ENCODE peak calls at places on chromosome 13, in six cellular contexts. U, A, W, C, E and I are unnamed samples.

GRCh38 chr13:114067886-114068722 is 64.3 kb downstream of the RASA3 start:
- DNase-seq in U (no peak), A (no peak), W (peak; percentile 14), C (no peak), E (peak; percentile 84), I (peak; percentile 59)

GRCh38 chr13:97568850-97569249 is 134.9 kb downstream of the RAP2A start:
- DNase-seq in U (no peak), A (no peak), W (no peak), C (no peak), E (no peak), I (no peak)

GRCh38 chr13:37701306-37701705 is 102.7 kb upstream of the POSTN start:
- DNase-seq in U (no peak), A (peak; percentile 42), W (no peak), C (no peak), E (no peak), I (no peak)

GRCh38 chr13:99002191-99002710 is 24.4 kb upstream of the DOCK9 start:
- DNase-seq in U (no peak), A (no peak), W (no peak), C (no peak), E (no peak), I (no peak)

GRCh38 chr13:67146523-67147130 is 83.5 kb downstream of the PCDH9 start:
- DNase-seq in U (no peak), A (no peak), W (no peak), C (no peak), E (no peak), I (no peak)

GRCh38 chr13:77207943-77208342 is 119.0 kb downstream of the MYCBP2 start:
- DNase-seq in U (no peak), A (peak; percentile 68), W (no peak), C (no peak), E (no peak), I (no peak)

GRCh38 chr13:63944896-63945295 is 2529.2 kb upstream of the PCDH20 start:
- DNase-seq in U (no peak), A (no peak), W (no peak), C (no peak), E (no peak), I (no peak)

GRCh38 chr13:20363604-20364003 is 131.5 kb upstream of the GJB6 start:
- DNase-seq in U (no peak), A (no peak), W (no peak), C (no peak), E (no peak), I (no peak)

GRCh38 chr13:41696163-41697003 is 239.0 kb downstream of the RGCC start:
- DNase-seq in U (no peak), A (peak; percentile 84), W (no peak), C (no peak), E (peak; percentile 3), I (no peak)

GRCh38 chr13:100269837-100270236 is 180.9 kb downstream of the PCCA start:
- DNase-seq in U (no peak), A (peak; percentile 13), W (peak; percentile 49), C (peak; percentile 43), E (no peak), I (no peak)

GRCh38 chr13:50156140-50156539 is 140.9 kb downstream of the KCNRG start:
- DNase-seq in U (no peak), A (peak; percentile 34), W (no peak), C (no peak), E (no peak), I (no peak)

GRCh38 chr13:38766799-38767198 is 79.9 kb downstream of the FREM2 start:
- DNase-seq in U (no peak), A (no peak), W (no peak), C (no peak), E (no peak), I (no peak)

GRCh38 chr13:106522898-106523525 is 12.4 kb downstream of the EFNB2 start:
- DNase-seq in U (no peak), A (no peak), W (no peak), C (no peak), E (no peak), I (no peak)

GRCh38 chr13:34657716-34658115 is 284.4 kb upstream of the NBEA start:
- DNase-seq in U (no peak), A (peak; percentile 84), W (no peak), C (no peak), E (no peak), I (no peak)

GRCh38 chr13:40790232-40790631 is 821 bp downstream of the SLC25A15 start:
- DNase-seq in U (no peak), A (no peak), W (no peak), C (no peak), E (no peak), I (no peak)

GRCh38 chr13:51674276-51674675 is 90.0 kb downstream of the WDFY2 start:
- DNase-seq in U (no peak), A (no peak), W (no peak), C (no peak), E (no peak), I (no peak)

GRCh38 chr13:93248627-93249047 is 22.0 kb downstream of the GPC6 start:
- DNase-seq in U (no peak), A (peak; percentile 27), W (no peak), C (no peak), E (no peak), I (no peak)
- TF ChIP-seq CTCF in U (no peak), A (peak; percentile 50), W (no peak), C (no peak), E (peak; percentile 1), I (no peak)

GRCh38 chr13:43401364-43401763 is 378.0 kb downstream of the DNAJC15 start:
- DNase-seq in U (no peak), A (no peak), W (no peak), C (no peak), E (no peak), I (no peak)
- TF ChIP-seq CTCF in U (no peak), A (no peak), W (no peak), C (no peak), E (no peak), I (no peak)

GRCh38 chr13:80361883-80362327 is 21.0 kb upstream of the SPRY2 start:
- DNase-seq in U (no peak), A (no peak), W (no peak), C (no peak), E (peak; percentile 53), I (no peak)
- TF ChIP-seq CTCF in U (no peak), A (no peak), W (no peak), C (no peak), E (no peak), I (no peak)

DNA sequence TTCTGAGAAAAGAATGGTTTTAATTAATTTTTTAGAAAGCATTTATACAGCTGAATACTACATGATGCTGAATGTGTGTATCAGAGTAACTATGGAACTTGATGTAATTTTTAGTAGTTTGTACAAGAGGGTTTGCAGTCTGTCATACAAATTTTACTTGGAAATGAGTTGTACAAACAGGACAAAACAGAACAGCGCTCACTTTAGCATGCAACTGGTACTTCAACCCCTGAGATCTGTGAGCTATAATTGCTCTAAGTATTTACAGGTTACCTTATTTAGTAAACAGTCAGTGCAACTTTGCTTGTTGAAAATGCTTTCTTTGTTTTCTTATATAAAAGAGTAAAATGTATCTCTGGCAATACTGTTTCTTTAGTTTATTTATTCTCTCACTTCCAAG is 719 bp downstream of the TNFRSF19 start:
- DNase-seq in U (no peak), A (no peak), W (no peak), C (no peak), E (peak; percentile 84), I (no peak)
- TF ChIP-seq CTCF in U (no peak), A (peak; percentile 66), W (peak; percentile 41), C (no peak), E (peak; percentile 36), I (no peak)

GRCh38 chr13:65926750-65927171 is 1303.4 kb downstream of the PCDH9 start:
- DNase-seq in U (no peak), A (no peak), W (no peak), C (no peak), E (no peak), I (no peak)
- TF ChIP-seq CTCF in U (no peak), A (peak; percentile 36), W (no peak), C (no peak), E (no peak), I (no peak)

GRCh38 chr13:48578516-48579166 is 45.8 kb upstream of the RCBTB2 start:
- DNase-seq in U (no peak), A (no peak), W (no peak), C (no peak), E (peak; percentile 72), I (no peak)
- TF ChIP-seq CTCF in U (no peak), A (no peak), W (no peak), C (no peak), E (no peak), I (no peak)

DNA sequence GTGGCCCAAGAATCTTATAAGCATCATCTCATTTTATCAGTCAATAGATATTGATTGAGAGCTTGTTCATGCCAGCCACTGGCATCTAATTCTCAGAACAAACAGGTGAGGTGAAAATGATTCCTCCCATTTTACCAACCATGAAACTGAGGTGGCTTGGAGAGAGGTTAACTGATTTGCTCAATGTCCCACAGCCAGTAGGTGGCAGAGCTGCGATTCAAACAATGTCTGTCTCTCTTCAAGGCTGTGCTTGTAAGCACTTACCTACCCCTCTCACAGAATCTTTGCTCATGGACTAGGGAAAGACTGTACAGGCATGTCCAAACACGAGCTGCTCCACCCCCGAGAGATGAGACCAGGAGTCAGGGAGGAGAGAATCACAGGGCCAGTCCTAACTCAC is 21.5 kb upstream of the GSX1 start:
- DNase-seq in U (no peak), A (peak; percentile 32), W (no peak), C (no peak), E (peak; percentile 72), I (no peak)
- TF ChIP-seq CTCF in U (no peak), A (peak; percentile 72), W (no peak), C (no peak), E (peak; percentile 69), I (no peak)

GRCh38 chr13:45584816-45585215 is 30.7 kb downstream of the ERICH6B start:
- DNase-seq in U (no peak), A (no peak), W (no peak), C (no peak), E (no peak), I (no peak)
- TF ChIP-seq CTCF in U (no peak), A (peak; percentile 35), W (no peak), C (no peak), E (no peak), I (no peak)